ENCODE peak calls at places on chromosome 2, in six cellular contexts. G is IMR-90, B is mesendoderm, M is mesenchymal stem cell, C is H1, O is trophoblast cell. J is an unnamed sample. For H3K36me3, the result is how much of the 10 kb centered on the place peaks cover.

GRCh38 chr2:131445896-131446295 is 30.0 kb upstream of the TUBA3D start:
- DNase-seq in G (no peak), B (no peak), M (no peak), C (no peak), O (no peak), J (no peak)

GRCh38 chr2:88027709-88028389 is 11.5 kb upstream of the RNU2-63P start:
- DNase-seq in G (no peak), B (no peak), M (no peak), C (no peak), O (no peak), J (no peak)

GRCh38 chr2:225668606-225669266 is 269.2 kb downstream of the NYAP2 start:
- DNase-seq in G (peak), B (peak), M (peak), C (no peak), O (peak), J (no peak)

GRCh38 chr2:105521176-105521575 is 122.3 kb upstream of the FHL2 start:
- DNase-seq in G (peak), B (peak), M (peak), C (no peak), O (no peak), J (peak)

GRCh38 chr2:110813896-110814295 is 81.5 kb downstream of the ACOXL start:
- DNase-seq in G (no peak), B (no peak), M (no peak), C (no peak), O (no peak), J (no peak)

GRCh38 chr2:11239718-11240462 is 84.6 kb downstream of the SLC66A3 start:
- DNase-seq in G (peak), B (peak), M (peak), C (no peak), O (peak), J (peak)

GRCh38 chr2:135121016-135121657 is 69.0 kb downstream of the RAB3GAP1 start:
- DNase-seq in G (no peak), B (no peak), M (no peak), C (no peak), O (no peak), J (no peak)

GRCh38 chr2:45011621-45012602 is 2.7 kb upstream of the SIX2 start:
- DNase-seq in G (no peak), B (no peak), M (no peak), C (no peak), O (no peak), J (no peak)

GRCh38 chr2:67581751-67582150 is 184.6 kb downstream of the ETAA1 start:
- DNase-seq in G (no peak), B (peak), M (no peak), C (no peak), O (no peak), J (no peak)

GRCh38 chr2:151409601-151410484 is at the start of gene RIF1:
- DNase-seq in G (peak), B (peak), M (peak), C (peak), O (peak), J (peak)

GRCh38 chr2:3968736-3969135 is 265.4 kb downstream of the DCDC2C start:
- DNase-seq in G (no peak), B (no peak), M (no peak), C (no peak), O (no peak), J (no peak)

GRCh38 chr2:54456526-54457325 is 599 bp downstream of the SPTBN1 start:
- DNase-seq in G (peak), B (peak), M (peak), C (no peak), O (no peak), J (peak)

GRCh38 chr2:99977947-99978346 is 164.4 kb downstream of the AFF3 start:
- DNase-seq in G (no peak), B (no peak), M (no peak), C (no peak), O (no peak), J (no peak)

DNA sequence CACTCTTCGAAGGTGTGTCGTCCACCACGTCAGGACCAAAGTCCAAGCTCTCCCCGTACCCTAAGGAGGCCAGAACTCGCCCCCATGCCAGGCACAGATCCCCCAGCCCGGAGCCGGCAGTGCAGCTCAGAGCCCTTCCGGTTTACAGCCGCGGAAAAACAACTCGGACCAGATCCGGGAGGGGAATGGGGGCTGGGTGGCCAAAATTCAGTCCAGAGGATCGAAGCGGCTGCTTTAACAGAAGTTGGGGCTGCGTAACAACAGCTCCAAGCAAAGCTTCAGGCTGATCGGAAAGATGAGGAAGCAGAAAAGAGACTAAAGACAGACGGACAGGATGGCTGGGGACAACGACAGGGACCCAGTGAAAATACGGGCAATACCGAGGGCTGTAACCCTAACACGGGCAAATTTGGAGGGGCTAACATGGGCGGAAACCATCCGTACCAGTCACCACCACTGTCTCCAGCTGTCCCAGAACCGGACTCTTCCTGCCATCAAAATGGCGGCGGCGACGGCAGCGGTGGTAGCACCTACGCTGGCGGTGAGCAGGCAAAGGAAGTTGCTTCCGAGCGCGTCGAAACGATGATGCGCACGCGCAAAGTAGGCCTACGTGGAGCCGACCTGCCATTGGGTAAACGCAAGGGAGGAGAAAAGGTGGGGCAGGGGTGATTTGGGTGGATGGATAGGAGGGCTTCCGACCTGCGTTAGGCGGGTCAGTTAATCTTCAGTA is at the start of gene MMADHC:
- DNase-seq in G (peak), B (peak), M (peak), C (peak), O (peak), J (peak)
- H4K8ac ChIP-seq in G (peak), B (no peak), M (peak), C (peak), O (peak), J (no peak)

GRCh38 chr2:186691900-186692299 is 2.0 kb upstream of the FAM171B start:
- DNase-seq in G (no peak), B (no peak), M (no peak), C (no peak), O (no peak), J (no peak)
- H3K36me3 ChIP-seq in G (under half), B (under half), M (under half), C (under half), O (under half), J (under half)

GRCh38 chr2:232573042-232573441 is 22.6 kb downstream of the EIF4E2 start:
- DNase-seq in G (no peak), B (no peak), M (no peak), C (no peak), O (no peak), J (no peak)

GRCh38 chr2:232573821-232574435 is 23.4 kb downstream of the EIF4E2 start:
- DNase-seq in G (no peak), B (no peak), M (no peak), C (no peak), O (no peak), J (no peak)

GRCh38 chr2:232574674-232575403 is 24.4 kb downstream of the EIF4E2 start:
- DNase-seq in G (peak), B (no peak), M (no peak), C (no peak), O (no peak), J (no peak)

GRCh38 chr2:232568161-232568560 is 17.7 kb downstream of the EIF4E2 start:
- DNase-seq in G (peak), B (no peak), M (peak), C (no peak), O (no peak), J (no peak)

DNA sequence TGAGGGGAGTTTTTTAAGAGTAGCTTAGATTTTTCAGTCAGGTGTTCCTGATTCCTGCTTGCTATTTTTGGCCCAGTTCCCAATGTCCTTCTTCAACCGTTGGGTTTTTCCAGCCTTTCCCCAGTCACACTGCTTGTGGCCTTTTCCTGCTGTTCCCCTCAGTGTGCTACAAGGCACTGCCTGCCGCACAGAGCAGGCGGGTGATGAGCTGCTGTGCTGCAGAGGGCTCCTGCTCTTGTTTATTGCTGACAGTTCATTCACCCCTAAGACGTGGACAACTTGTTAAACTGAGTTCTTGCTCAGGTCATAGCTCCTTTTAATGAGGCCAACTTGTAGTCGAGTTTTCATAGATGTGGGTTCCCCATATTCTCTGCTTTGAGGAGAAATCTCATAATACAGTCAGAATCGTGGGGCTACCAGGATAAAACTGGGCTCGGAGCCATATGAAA is 20.6 kb downstream of the EIF4E2 start:
- DNase-seq in G (peak), B (no peak), M (no peak), C (no peak), O (no peak), J (no peak)
- H4K8ac ChIP-seq in G (no peak), B (no peak), M (no peak), C (no peak), O (no peak), J (no peak)

GRCh38 chr2:213763963-213764362 is 479.7 kb downstream of the SPAG16 start:
- DNase-seq in G (no peak), B (no peak), M (no peak), C (no peak), O (no peak), J (no peak)
- H3K36me3 ChIP-seq in G (under half), B (under half), M (under half), C (under half), O (under half), J (under half)

GRCh38 chr2:24932715-24933114 is 12.7 kb upstream of the ADCY3 start:
- DNase-seq in G (no peak), B (no peak), M (no peak), C (no peak), O (no peak), J (no peak)
- H4K8ac ChIP-seq in G (no peak), B (no peak), M (no peak), C (no peak), O (no peak), J (no peak)

DNA sequence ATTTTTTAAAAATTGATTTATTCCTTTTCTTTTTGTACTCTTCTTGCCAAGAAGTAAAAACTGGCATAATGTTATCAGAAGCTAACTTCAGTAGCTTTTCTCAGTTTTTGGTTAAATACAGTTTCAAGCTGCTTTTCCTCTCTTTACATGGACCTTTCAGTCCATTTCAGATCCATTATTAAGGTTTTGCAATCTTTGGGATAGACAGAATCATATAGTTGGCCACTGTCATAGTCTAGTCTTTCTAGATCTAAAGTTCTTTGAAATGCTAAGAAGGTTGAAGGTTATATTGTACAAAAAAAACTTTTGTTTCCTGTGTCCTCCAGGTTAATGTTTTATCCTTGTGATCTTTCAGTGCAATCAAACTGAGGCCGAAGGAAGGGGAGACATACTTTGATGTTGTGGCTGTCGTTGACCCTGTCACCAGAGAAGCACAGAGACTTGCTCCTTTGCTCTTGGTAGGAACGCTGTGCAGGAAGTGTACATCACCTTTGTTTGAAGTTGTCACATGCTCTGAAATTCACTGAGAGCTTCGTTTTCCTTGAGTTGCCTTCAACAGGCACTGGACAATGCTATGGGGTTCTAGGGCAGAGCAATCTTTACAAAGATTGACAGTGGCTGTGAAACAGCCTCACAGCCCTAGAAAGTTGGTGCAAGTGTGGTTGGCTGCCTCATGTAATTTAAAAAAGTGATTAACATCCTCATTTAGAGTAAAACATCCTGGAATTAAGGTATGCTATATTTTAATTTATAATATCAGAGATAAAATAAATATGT is 79.1 kb downstream of the UGGT1 start:
- DNase-seq in G (no peak), B (no peak), M (no peak), C (no peak), O (no peak), J (no peak)
- H3K36me3 ChIP-seq in G (under half), B (under half), M (under half), C (under half), O (under half), J (half or more)

DNA sequence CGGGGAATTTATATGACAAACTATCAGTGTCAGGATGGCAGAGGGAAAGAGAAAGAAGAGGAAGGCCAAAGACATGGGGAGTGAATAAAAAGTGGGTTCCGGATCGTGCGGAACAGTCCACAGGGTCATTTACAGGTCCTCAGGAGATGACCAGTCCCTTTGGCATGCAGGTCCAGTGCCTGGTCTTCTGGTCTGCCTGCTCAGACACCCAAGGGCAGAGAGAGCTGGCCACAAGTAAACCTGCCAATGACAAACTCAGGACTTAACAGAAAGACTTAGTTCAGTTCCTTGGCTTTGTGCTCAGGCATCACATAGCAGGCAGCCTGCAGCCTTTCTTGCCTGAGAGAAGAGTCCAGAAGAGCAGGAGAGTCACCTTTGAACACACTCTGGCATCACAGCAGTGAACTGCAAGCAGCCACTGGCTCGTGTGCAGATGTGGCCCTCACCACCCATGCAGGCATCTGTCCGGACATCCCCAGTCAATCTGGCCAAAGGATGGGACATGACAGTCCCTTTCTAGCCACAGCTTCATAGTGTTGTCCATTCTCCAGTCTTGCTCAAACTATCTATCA is 14.0 kb downstream of the TMEM127 start:
- DNase-seq in G (peak), B (peak), M (peak), C (no peak), O (peak), J (peak)
- H4K8ac ChIP-seq in G (no peak), B (no peak), M (peak), C (no peak), O (no peak), J (no peak)

GRCh38 chr2:36393738-36394256 is 38.2 kb downstream of the CRIM1 start:
- DNase-seq in G (no peak), B (no peak), M (peak), C (no peak), O (no peak), J (no peak)

GRCh38 chr2:36389081-36389480 is 33.5 kb downstream of the CRIM1 start:
- DNase-seq in G (peak), B (peak), M (peak), C (no peak), O (no peak), J (no peak)

GRCh38 chr2:36394804-36395203 is 39.2 kb downstream of the CRIM1 start:
- DNase-seq in G (no peak), B (no peak), M (no peak), C (no peak), O (no peak), J (no peak)

GRCh38 chr2:36395866-36396265 is 40.3 kb downstream of the CRIM1 start:
- DNase-seq in G (no peak), B (no peak), M (peak), C (no peak), O (no peak), J (no peak)

DNA sequence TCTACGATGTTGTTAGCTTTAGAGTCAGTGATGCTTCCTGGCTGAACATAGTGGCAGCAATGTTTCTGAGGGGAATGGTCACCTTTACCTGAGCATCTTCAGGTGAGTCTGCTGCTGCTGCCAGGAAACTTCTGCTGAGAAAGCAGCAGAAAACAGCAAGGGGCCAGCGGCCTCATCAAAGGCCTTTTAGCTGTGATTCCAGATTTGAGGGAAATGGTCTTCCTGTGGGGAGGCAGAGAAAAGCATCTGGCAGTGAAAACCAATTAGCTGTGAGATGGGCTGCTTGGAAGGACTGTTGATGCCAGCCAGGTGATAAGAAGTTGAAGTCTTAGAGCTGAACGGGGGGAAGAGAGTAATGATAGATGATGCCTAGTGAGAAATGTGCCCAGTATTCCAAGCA is 37.3 kb downstream of the CRIM1 start:
- DNase-seq in G (no peak), B (peak), M (no peak), C (no peak), O (no peak), J (no peak)
- H3K36me3 ChIP-seq in G (under half), B (under half), M (under half), C (under half), O (under half), J (under half)

DNA sequence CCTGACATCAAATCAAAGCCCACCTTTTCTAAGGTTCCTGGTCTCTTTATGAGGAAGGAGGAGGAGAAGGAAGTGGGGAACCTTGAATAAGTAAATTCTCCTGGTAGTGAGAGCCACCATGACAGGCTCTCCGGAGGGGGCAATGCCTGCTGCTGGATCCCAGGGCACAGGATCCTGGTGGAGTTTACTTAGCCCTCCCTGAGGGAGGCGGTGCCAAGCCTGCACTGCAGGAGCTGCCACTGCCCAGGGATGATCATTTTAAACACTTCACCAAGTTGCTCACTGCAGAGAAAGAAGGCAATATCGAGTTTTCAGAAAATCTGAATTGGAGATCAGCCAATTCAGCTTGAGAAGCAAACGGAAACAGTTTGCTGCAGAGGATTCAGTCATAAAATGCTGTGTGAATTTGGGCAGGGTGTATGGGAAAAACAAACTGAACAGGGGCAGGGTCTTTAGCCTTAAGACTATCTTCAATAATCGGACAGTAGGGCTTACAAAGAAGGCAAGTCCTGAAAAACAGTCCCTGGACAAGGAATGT is 200.7 kb downstream of the RAD51AP2 start:
- DNase-seq in G (no peak), B (no peak), M (no peak), C (no peak), O (no peak), J (no peak)
- H4K8ac ChIP-seq in G (no peak), B (no peak), M (no peak), C (no peak), O (no peak), J (no peak)

J was measured in neuronal stem cell.